ENCODE peak calls at places on chromosome 20, in four cellular contexts. Q is GM12878, R is HL-60, K is K562. U is an unnamed sample.

GRCh38 chr20:36394340-36394965 is 88.3 kb downstream of the DLGAP4 start:
- DNase-seq in Q (no peak), R (no peak), K (no peak), U (no peak)

GRCh38 chr20:44959082-44959895 is 908 bp downstream of the TOMM34 start:
- DNase-seq in Q (no peak), R (peak), K (no peak), U (no peak)

GRCh38 chr20:61271273-61272221 is 19.5 kb downstream of the CDH4 start:
- DNase-seq in Q (no peak), R (no peak), K (no peak), U (no peak)

GRCh38 chr20:24981750-24982149 is 10.8 kb downstream of the APMAP start:
- DNase-seq in Q (no peak), R (no peak), K (no peak), U (no peak)

GRCh38 chr20:14828459-14828858 is 491.0 kb upstream of the FLRT3 start:
- DNase-seq in Q (no peak), R (no peak), K (no peak), U (no peak)

GRCh38 chr20:61877331-61877730 is 188.3 kb downstream of the TAF4 start:
- DNase-seq in Q (no peak), R (no peak), K (no peak), U (no peak)

GRCh38 chr20:48818481-48818987 is 9.3 kb downstream of the PREX1 start:
- DNase-seq in Q (peak), R (no peak), K (no peak), U (peak)

GRCh38 chr20:6765469-6766058 is 1.9 kb upstream of the BMP2 start:
- DNase-seq in Q (no peak), R (no peak), K (peak), U (no peak)

GRCh38 chr20:4153661-4154238 is 138.4 kb upstream of the RNF24 start:
- DNase-seq in Q (no peak), R (no peak), K (no peak), U (no peak)

GRCh38 chr20:8601542-8601912 is 467.4 kb upstream of the PLCB4 start:
- DNase-seq in Q (peak), R (no peak), K (no peak), U (peak)

GRCh38 chr20:63163596-63164560 is 52.1 kb downstream of the YTHDF1 start:
- DNase-seq in Q (no peak), R (no peak), K (no peak), U (no peak)

GRCh38 chr20:44702776-44703175 is 12.4 kb upstream of the CCN5 start:
- DNase-seq in Q (no peak), R (no peak), K (no peak), U (no peak)

GRCh38 chr20:5886788-5887187 is 63.5 kb downstream of the TRMT6 start:
- DNase-seq in Q (no peak), R (no peak), K (no peak), U (no peak)

GRCh38 chr20:24662756-24663399 is 193.4 kb downstream of the SYNDIG1 start:
- DNase-seq in Q (no peak), R (no peak), K (no peak), U (no peak)

GRCh38 chr20:63606701-63607100 is 20.2 kb downstream of the GMEB2 start:
- DNase-seq in Q (no peak), R (no peak), K (no peak), U (no peak)

GRCh38 chr20:32201977-32202363 is 5.6 kb downstream of the PLAGL2 start:
- DNase-seq in Q (no peak), R (no peak), K (no peak), U (no peak)

GRCh38 chr20:35892871-35893270 is 61.4 kb downstream of the SCAND1 start:
- DNase-seq in Q (no peak), R (no peak), K (no peak), U (no peak)

GRCh38 chr20:4297141-4297826 is 281.9 kb upstream of the RNF24 start:
- DNase-seq in Q (no peak), R (peak), K (no peak), U (no peak)

GRCh38 chr20:23249541-23249940 is 101.0 kb upstream of the NXT1 start:
- DNase-seq in Q (no peak), R (no peak), K (no peak), U (no peak)

GRCh38 chr20:63639093-63639860 is 12.4 kb upstream of the GMEB2 start:
- DNase-seq in Q (no peak), R (no peak), K (no peak), U (no peak)

GRCh38 chr20:35984382-35984781 is 16.0 kb downstream of the CNBD2 start:
- DNase-seq in Q (no peak), R (no peak), K (no peak), U (no peak)

GRCh38 chr20:38421915-38422314 is 13.2 kb downstream of the SNHG17 start:
- DNase-seq in Q (no peak), R (peak), K (no peak), U (no peak)

GRCh38 chr20:62651285-62652021 is 9.2 kb downstream of the SLCO4A1 start:
- DNase-seq in Q (peak), R (peak), K (no peak), U (peak)

GRCh38 chr20:41290804-41291389 is 26.6 kb downstream of the ZHX3 start:
- DNase-seq in Q (no peak), R (peak), K (no peak), U (no peak)

GRCh38 chr20:24968278-24968677 is 19.2 kb downstream of the CST7 start:
- DNase-seq in Q (no peak), R (no peak), K (no peak), U (no peak)

GRCh38 chr20:3420211-3420707 is 12.8 kb upstream of the DNAAF9 start:
- DNase-seq in Q (peak), R (peak), K (no peak), U (peak)

GRCh38 chr20:34704177-34705007 is at the start of gene TP53INP2:
- DNase-seq in Q (no peak), R (peak), K (peak), U (peak)
- TF ChIP-seq POLR2AphosphoS5 in Q (peak), R (no peak), K (no peak), U (peak)

DNA sequence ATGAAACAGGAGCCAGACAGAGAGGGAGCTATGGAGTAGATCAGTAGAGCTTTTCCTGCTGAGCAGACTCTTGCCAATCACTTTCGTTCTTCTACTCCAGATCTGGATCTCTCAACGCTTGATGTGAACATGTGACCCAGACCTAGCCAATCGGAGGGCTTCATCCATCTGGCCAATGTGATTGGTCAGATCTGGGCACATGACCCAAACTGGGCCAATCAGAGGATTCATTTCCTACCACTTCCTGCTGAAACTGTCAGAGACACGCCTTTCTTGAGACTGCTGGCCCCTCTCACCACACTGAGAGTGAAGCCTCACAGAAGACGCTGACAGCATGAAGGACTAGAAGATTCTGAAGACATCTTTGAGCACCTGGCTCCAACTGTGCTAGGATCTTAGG is 44.2 kb upstream of the ZMYND8 start:
- DNase-seq in Q (no peak), R (no peak), K (peak), U (no peak)
- TF ChIP-seq SPI1 in Q (no peak), R (no peak), K (no peak), U (no peak)

GRCh38 chr20:2282181-2282580 is 13.6 kb upstream of the TGM3 start:
- DNase-seq in Q (no peak), R (no peak), K (no peak), U (no peak)
- TF ChIP-seq POLR2AphosphoS5 in Q (no peak), R (no peak), K (no peak), U (no peak)

DNA sequence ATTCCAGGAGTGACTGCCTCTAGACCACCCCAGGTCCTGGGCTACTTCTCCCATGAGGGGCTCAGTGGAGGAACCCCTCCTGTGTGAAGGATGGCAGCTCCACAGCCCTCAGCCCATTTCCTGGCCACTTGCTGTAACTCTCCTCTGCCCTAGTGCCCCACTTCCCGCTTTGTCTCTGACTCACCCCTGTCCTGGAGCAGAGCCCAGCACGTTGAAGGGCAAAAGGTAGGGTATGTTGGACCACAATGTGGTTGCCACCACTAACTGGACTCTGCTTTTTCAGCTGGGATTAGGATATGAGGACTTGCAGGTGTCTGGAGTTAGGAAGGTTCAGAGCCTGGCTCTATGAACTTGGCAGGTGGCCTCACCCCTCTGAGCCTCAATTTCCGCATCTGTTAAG is 2.4 kb downstream of the MYBL2 start:
- DNase-seq in Q (no peak), R (no peak), K (no peak), U (no peak)
- TF ChIP-seq SPI1 in Q (no peak), R (no peak), K (no peak), U (no peak)

GRCh38 chr20:17590245-17590644 is 20.4 kb downstream of the DSTN start:
- DNase-seq in Q (no peak), R (no peak), K (no peak), U (no peak)

GRCh38 chr20:17593902-17594301 is 24.0 kb downstream of the DSTN start:
- DNase-seq in Q (no peak), R (no peak), K (no peak), U (no peak)

GRCh38 chr20:17598013-17598550 is 28.2 kb downstream of the DSTN start:
- DNase-seq in Q (no peak), R (no peak), K (no peak), U (no peak)

GRCh38 chr20:17595846-17596245 is 26.0 kb downstream of the DSTN start:
- DNase-seq in Q (no peak), R (no peak), K (no peak), U (no peak)

GRCh38 chr20:17594443-17594842 is 24.6 kb downstream of the DSTN start:
- DNase-seq in Q (no peak), R (no peak), K (no peak), U (no peak)
- TF ChIP-seq POLR2AphosphoS5 in Q (no peak), R (no peak), K (no peak), U (no peak)

GRCh38 chr20:58640446-58640845 is 10.6 kb upstream of the STX16 start:
- DNase-seq in Q (no peak), R (no peak), K (peak), U (no peak)
- TF ChIP-seq SPI1 in Q (no peak), R (no peak), K (no peak), U (no peak)

DNA sequence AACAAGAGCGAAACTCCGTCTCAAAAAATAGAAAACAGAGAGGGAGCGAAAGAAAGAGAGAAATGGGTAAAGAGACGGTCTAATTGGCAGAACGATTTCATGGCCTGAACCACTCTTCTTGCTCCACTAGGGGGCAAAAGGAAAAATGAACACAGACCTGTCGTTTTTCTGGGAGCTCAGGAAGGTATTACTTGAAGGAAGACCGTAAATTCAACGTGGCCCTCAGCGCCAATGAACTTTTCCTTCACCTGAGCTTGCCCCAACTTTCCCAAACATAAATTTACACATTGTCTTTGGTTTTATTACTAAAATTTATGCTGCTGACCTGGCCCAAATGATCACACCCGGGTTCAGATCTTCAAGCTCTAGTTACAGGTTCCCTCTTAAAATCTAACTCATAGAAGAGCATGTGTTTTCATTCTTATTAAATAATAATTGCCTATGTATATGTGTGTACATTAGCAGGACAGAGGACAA is 67.3 kb downstream of the ATP9A start:
- DNase-seq in Q (no peak), R (no peak), K (peak), U (peak)
- TF ChIP-seq POLR2AphosphoS5 in Q (no peak), R (no peak), K (no peak), U (no peak)

DNA sequence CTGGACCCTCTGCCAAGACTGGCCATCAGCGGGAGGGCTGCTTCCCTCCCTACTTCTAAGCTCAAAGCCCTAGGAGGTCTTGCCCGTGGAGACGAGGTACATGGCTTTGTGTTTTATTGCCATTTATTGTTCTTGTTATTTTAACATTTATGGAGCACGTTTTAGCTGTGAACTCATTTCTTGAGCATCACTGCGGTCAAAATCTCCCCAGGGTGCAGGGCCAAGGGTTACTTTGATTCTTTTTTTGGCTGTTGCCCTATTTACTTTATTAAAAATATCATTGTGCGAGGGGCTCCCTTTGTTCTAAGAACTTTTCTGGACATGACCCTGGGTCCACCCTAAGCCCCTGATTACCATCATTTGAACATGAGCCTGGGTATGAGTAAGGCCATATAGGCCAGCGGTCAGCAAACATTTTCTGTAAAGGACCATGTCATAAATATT is 51.6 kb downstream of the EYA2 start:
- DNase-seq in Q (no peak), R (no peak), K (no peak), U (no peak)
- TF ChIP-seq SPI1 in Q (no peak), R (no peak), K (no peak), U (no peak)